ENCODE peak calls at places on chromosomes 7 and 10, in six cellular contexts. Z is fibroblast of pulmonary artery; J is heart right ventricle; L is NB4; X is IMR-90; B is CD4-positive, alpha-beta T cell. E is an unnamed sample.

GRCh38 chr7:135253851-135254815 is 20.5 kb downstream of the STRA8 start:
- DNase-seq in X (peak; percentile 76), B (no peak), Z (peak; percentile 66), J (peak; percentile 54), L (peak; percentile 61), E (no peak)

GRCh38 chr7:137025469-137026175 is 157.2 kb downstream of the CHRM2 start:
- DNase-seq in B (no peak), X (peak; percentile 93), L (no peak), J (no peak), Z (peak; percentile 57), E (no peak)

GRCh38 chr7:116542618-116543017 is 17.8 kb downstream of the CAV1 start:
- DNase-seq in J (no peak), L (no peak), B (no peak), X (peak; percentile 94), Z (no peak), E (no peak)

GRCh38 chr10:78889536-78890063 is 179.2 kb upstream of the ZMIZ1 start:
- DNase-seq in J (no peak), B (no peak), L (no peak), Z (no peak), X (no peak), E (no peak)

GRCh38 chr7:37284805-37285211 is 163.9 kb downstream of the ELMO1 start:
- DNase-seq in L (peak; percentile 46), J (peak; percentile 61), X (no peak), Z (no peak), B (peak; percentile 15), E (no peak)

GRCh38 chr10:31146496-31147219 is 115.0 kb upstream of the ZNF438 start:
- DNase-seq in J (peak; percentile 60), B (no peak), X (peak; percentile 86), L (peak; percentile 87), Z (peak; percentile 71), E (no peak)

GRCh38 chr10:123573236-123574147 is 92.7 kb upstream of the GPR26 start:
- DNase-seq in L (peak; percentile 66), J (peak; percentile 28), Z (peak; percentile 6), B (peak; percentile 12), X (no peak), E (no peak)

GRCh38 chr7:105581066-105581811 is at the start of gene EFCAB10:
- DNase-seq in J (peak; percentile 51), B (peak; percentile 4), L (no peak), Z (peak; percentile 54), X (peak; percentile 38), E (peak; percentile 67)

GRCh38 chr7:10537764-10538163 is 435.9 kb upstream of the PHF14 start:
- DNase-seq in L (no peak), B (no peak), Z (no peak), J (no peak), X (no peak), E (no peak)

GRCh38 chr7:105127179-105127578 is 113.2 kb downstream of the KMT2E start:
- DNase-seq in X (peak; percentile 27), J (no peak), L (no peak), B (no peak), Z (no peak), E (no peak)

GRCh38 chr7:90994601-90995000 is 269.6 kb upstream of the FZD1 start:
- DNase-seq in L (peak; percentile 57), B (no peak), X (no peak), Z (no peak), J (no peak), E (no peak)

GRCh38 chr7:26145236-26145635 is 6.8 kb upstream of the NFE2L3 start:
- DNase-seq in Z (no peak), B (no peak), J (no peak), X (no peak), L (no peak), E (no peak)

GRCh38 chr10:59770689-59771088 is 17.4 kb upstream of the MRLN start:
- DNase-seq in L (no peak), X (no peak), B (no peak), Z (no peak), J (no peak), E (no peak)

GRCh38 chr10:5480162-5480931 is 19.0 kb downstream of the CALML5 start:
- DNase-seq in J (no peak), Z (no peak), L (no peak), X (no peak), B (no peak), E (no peak)

GRCh38 chr10:129966831-129967578 is 2.9 kb upstream of the EBF3 start:
- DNase-seq in J (no peak), X (no peak), Z (no peak), L (no peak), B (no peak), E (no peak)

GRCh38 chr7:81062747-81063146 is 143.9 kb upstream of the SEMA3C start:
- DNase-seq in L (no peak), B (no peak), X (no peak), J (no peak), Z (no peak), E (no peak)

GRCh38 chr7:84916161-84916560 is 270.7 kb downstream of the SEMA3D start:
- DNase-seq in X (no peak), B (no peak), Z (no peak), L (no peak), J (no peak), E (no peak)

GRCh38 chr7:16998481-16999051 is 116.8 kb upstream of the AGR3 start:
- DNase-seq in Z (no peak), B (no peak), J (no peak), L (no peak), X (no peak), E (no peak)

GRCh38 chr10:95742962-95743535 is 12.9 kb upstream of the ENTPD1 start:
- DNase-seq in J (no peak), X (no peak), L (no peak), Z (no peak), B (no peak), E (no peak)

GRCh38 chr7:30750574-30751256 is 1.2 kb upstream of the INMT start:
- DNase-seq in Z (peak; percentile 94), L (no peak), B (no peak), X (peak; percentile 92), J (peak; percentile 83), E (no peak)

GRCh38 chr10:42428534-42428933 is 209.8 kb downstream of the ZNF33B start:
- DNase-seq in B (no peak), L (peak; percentile 14), J (no peak), X (no peak), Z (peak; percentile 16), E (no peak)
- TF ChIP-seq CTCF in B (no peak), L (peak; percentile 29), J (peak; percentile 49), X (peak; percentile 10), Z (peak; percentile 36), E (peak; percentile 48)

GRCh38 chr7:143975617-143976016 is 21.0 kb downstream of the OR2F1 start:
- DNase-seq in B (no peak), X (peak; percentile 31), L (peak; percentile 21), Z (no peak), J (no peak), E (no peak)
- TF ChIP-seq CTCF in B (no peak), X (peak; percentile 34), L (no peak), Z (no peak), J (no peak), E (no peak)

GRCh38 chr10:117997673-117998072 is 49.1 kb downstream of the RAB11FIP2 start:
- DNase-seq in J (no peak), Z (no peak), X (no peak), L (no peak), B (no peak), E (no peak)

GRCh38 chr10:117996709-117997108 is 50.0 kb downstream of the RAB11FIP2 start:
- DNase-seq in J (no peak), L (no peak), Z (no peak), B (no peak), X (no peak), E (no peak)

GRCh38 chr10:117991701-117992100 is 55.0 kb downstream of the RAB11FIP2 start:
- DNase-seq in X (no peak), J (no peak), L (no peak), B (no peak), Z (no peak), E (no peak)

GRCh38 chr10:117993166-117993565 is 53.6 kb downstream of the RAB11FIP2 start:
- DNase-seq in Z (no peak), L (no peak), B (no peak), J (no peak), X (no peak), E (no peak)

DNA sequence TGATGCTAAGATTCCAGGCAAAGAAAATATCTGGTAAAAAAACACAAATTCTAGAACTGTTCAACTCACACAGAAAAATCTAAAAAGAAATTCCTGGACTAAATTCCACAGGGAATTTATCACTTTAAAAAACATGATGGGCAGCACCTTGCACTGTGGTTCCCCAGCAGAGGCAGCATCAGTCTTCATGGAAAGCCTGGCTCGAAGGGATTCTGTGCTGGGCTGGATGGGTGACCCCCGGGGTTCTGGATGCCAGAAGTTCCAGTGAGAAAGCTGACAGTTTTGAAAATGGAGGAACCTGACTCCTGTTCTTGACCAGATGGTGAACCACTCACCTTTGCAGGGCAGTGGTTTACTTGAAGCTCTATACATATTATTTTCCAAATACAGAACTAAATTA is 52.0 kb downstream of the RAB11FIP2 start:
- DNase-seq in Z (no peak), X (no peak), J (no peak), B (no peak), L (no peak), E (no peak)
- TF ChIP-seq CTCF in Z (no peak), X (no peak), J (no peak), B (no peak), L (no peak), E (no peak)

GRCh38 chr7:128920913-128921582 is 10.5 kb upstream of the KCP start:
- DNase-seq in B (no peak), X (no peak), L (no peak), J (no peak), Z (no peak), E (no peak)

GRCh38 chr7:128918266-128918665 is 7.8 kb upstream of the KCP start:
- DNase-seq in X (no peak), L (no peak), J (no peak), Z (no peak), B (no peak), E (no peak)

GRCh38 chr7:128921866-128922440 is 11.4 kb upstream of the KCP start:
- DNase-seq in J (no peak), L (no peak), X (no peak), B (no peak), Z (no peak), E (no peak)

GRCh38 chr7:128919241-128919640 is 8.7 kb upstream of the KCP start:
- DNase-seq in J (no peak), L (no peak), B (no peak), X (no peak), Z (no peak), E (no peak)

DNA sequence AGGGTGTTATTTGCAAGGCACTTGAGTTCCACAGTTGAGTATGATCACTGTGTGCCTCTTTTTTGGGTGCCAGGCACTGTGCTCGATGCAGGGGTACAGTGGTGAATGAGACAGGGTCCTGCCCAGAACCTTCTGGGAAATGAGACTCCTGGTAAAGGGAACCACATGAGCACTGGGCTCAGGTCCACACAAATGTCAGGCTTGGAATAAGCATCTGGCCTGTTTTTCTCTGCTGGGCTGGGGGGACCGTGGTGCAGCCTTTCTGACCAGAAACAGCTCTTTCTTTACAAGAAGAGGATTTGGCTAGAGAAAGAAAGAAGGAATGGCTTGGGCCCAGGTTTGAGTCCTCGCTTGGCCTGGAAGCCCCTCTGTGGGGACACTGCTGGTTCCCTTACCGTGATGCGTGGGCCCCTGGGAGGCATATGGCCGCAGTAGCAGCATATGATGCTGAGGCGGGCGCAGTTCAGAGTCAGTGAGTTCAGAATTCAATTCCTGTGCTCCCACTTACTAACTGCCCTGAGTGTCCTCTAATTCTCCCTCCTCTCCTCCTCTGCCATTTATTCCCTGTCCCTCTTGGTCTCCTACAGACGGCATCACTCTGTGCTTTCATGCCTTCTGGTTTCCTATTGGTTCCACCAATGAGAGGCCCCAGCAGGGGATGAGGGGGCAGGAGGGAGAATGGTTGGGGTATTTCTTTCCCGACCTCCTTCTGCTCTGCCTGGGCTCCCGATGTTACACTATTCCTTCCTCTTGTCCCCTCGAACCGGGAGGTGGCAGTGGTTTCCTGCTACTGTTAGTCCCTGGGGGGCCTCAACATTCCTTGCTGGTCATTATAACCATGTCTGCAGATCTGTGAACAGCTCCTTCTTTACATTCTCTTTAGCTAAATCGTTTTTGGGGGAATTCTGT is 9.6 kb upstream of the KCP start:
- DNase-seq in X (no peak), L (no peak), B (no peak), J (no peak), Z (no peak), E (no peak)
- TF ChIP-seq CTCF in X (peak; percentile 2), L (no peak), B (no peak), J (no peak), Z (no peak), E (peak; percentile 2)